ENCODE peak calls at places on chromosomes 1 and 21, in nine cellular contexts. M is astrocyte; G is choroid plexus epithelial cell; T is cardiac muscle cell; Z is AG04449; S is psoas muscle; I is left ventricle myocardium inferior; X is CD8-positive, alpha-beta T cell; W is IMR-90. V is an unnamed sample.

GRCh38 chr1:22418852-22419480 is 32.7 kb upstream of the ZBTB40 start:
- DNase-seq in M (peak; percentile 63), G (peak; percentile 78), T (peak; percentile 56), Z (peak; percentile 42), S (no peak), I (no peak), X (no peak), W (peak; percentile 59), V (peak; percentile 74)

GRCh38 chr21:39061766-39062165 is 121.5 kb downstream of the PSMG1 start:
- DNase-seq in M (no peak), G (no peak), T (no peak), Z (no peak), S (no peak), I (no peak), X (no peak), W (no peak), V (no peak)

GRCh38 chr1:176939993-176940392 is 224.5 kb downstream of the ASTN1 start:
- DNase-seq in M (peak; percentile 12), G (no peak), T (no peak), Z (no peak), S (no peak), I (no peak), X (no peak), W (no peak), V (no peak)

GRCh38 chr1:67835663-67836452 is 2.6 kb upstream of the GNG12 start:
- DNase-seq in M (no peak), G (no peak), T (no peak), Z (no peak), S (no peak), I (no peak), X (no peak), W (no peak), V (no peak)

GRCh38 chr21:46161800-46162592 is 6.6 kb upstream of the FTCD start:
- DNase-seq in M (no peak), G (no peak), T (no peak), Z (no peak), S (no peak), I (no peak), X (no peak), W (no peak), V (no peak)

GRCh38 chr21:45136500-45136899 is 62.1 kb downstream of the ADARB1 start:
- DNase-seq in M (no peak), G (no peak), T (no peak), Z (no peak), S (no peak), I (no peak), X (no peak), W (no peak), V (no peak)

GRCh38 chr1:115291731-115292130 is 46.3 kb downstream of the NGF start:
- DNase-seq in M (peak; percentile 83), G (peak; percentile 19), T (no peak), Z (no peak), S (no peak), I (no peak), X (no peak), W (no peak), V (peak; percentile 62)

GRCh38 chr1:59994302-59995198 is 68.0 kb upstream of the CYP2J2 start:
- DNase-seq in M (peak; percentile 97), G (peak; percentile 61), T (no peak), Z (peak; percentile 93), S (no peak), I (no peak), X (no peak), W (no peak), V (peak; percentile 93)

GRCh38 chr1:227786673-227787512 is 28.6 kb upstream of the PRSS38 start:
- DNase-seq in M (no peak), G (no peak), T (no peak), Z (no peak), S (no peak), I (no peak), X (peak; percentile 13), W (no peak), V (no peak)

GRCh38 chr1:162943627-162944026 is 82.7 kb upstream of the CCDC190 start:
- DNase-seq in M (peak; percentile 25), G (peak; percentile 89), T (no peak), Z (no peak), S (no peak), I (no peak), X (no peak), W (peak; percentile 18), V (peak; percentile 49)

GRCh38 chr21:44791993-44792392 is 9.6 kb downstream of the UBE2G2 start:
- DNase-seq in M (no peak), G (no peak), T (no peak), Z (no peak), S (no peak), I (no peak), X (no peak), W (no peak), V (no peak)

GRCh38 chr1:223393275-223394214 is at the start of gene CCDC185:
- DNase-seq in M (no peak), G (no peak), T (no peak), Z (no peak), S (no peak), I (no peak), X (no peak), W (no peak), V (no peak)

GRCh38 chr1:230863449-230863848 is 4.9 kb downstream of the C1orf198 start:
- DNase-seq in M (no peak), G (no peak), T (peak; percentile 26), Z (no peak), S (peak; percentile 27), I (peak; percentile 42), X (no peak), W (no peak), V (no peak)

GRCh38 chr1:230867119-230867902 is 1.0 kb downstream of the C1orf198 start:
- DNase-seq in M (no peak), G (peak; percentile 27), T (no peak), Z (no peak), S (no peak), I (no peak), X (no peak), W (no peak), V (no peak)

GRCh38 chr1:230864441-230864840 is 3.9 kb downstream of the C1orf198 start:
- DNase-seq in M (no peak), G (no peak), T (no peak), Z (no peak), S (no peak), I (no peak), X (no peak), W (no peak), V (peak; percentile 49)

GRCh38 chr1:230866171-230866811 is 2.0 kb downstream of the C1orf198 start:
- DNase-seq in M (peak; percentile 67), G (no peak), T (no peak), Z (no peak), S (no peak), I (no peak), X (no peak), W (no peak), V (peak; percentile 73)

DNA sequence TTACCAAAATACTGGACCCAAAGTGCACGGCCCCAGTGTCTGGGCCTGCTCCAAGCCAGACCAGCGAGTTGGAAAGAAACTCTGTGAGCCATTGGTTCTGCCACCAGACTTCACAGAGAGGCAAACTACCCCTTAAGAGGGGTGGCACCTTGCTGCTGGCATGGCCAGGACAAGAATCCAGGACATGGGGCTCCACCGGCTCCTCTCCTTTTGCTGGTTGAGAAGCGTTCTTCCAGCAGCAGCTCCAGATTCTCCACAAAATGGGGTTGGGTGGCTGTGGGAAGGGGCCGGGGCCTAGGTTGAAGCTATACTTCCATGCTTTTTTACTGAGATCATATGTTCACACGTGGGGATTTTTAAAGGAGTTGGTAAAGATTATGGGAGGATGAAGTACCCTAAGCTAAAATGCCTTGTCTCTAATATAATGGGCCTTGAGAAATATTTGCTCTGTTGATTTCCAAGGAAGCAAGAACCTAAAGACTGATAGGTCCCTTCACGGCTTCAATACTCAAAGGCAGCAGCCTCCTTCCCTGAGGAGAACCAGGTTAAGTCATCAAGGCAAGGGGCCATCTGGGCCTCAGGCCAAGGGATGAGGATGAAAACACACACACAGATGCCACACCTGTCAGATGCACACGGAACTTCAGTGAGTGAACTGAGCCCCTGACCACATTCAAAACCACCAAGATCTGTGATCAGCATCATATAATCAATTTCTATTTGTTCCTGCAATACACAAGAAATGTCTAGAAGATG is 3.1 kb downstream of the C1orf198 start:
- DNase-seq in M (no peak), G (no peak), T (no peak), Z (no peak), S (no peak), I (no peak), X (no peak), W (no peak), V (no peak)
- H3K4me3 ChIP-seq in M (no peak overlapping the region), G (no peak overlapping the region), T (no peak overlapping the region), Z (peak overlapping the region; percentile 84), S (peak overlapping the region; percentile 85), I (peak overlapping the region; percentile 94), X (no peak overlapping the region), W (no peak overlapping the region), V (peak overlapping the region; percentile 90)

GRCh38 chr1:114282751-114283403 is 129.2 kb upstream of the SYT6 start:
- DNase-seq in M (peak; percentile 67), G (peak; percentile 95), T (peak; percentile 92), Z (peak; percentile 49), S (peak; percentile 88), I (peak; percentile 86), X (peak; percentile 85), W (peak; percentile 87), V (peak; percentile 88)

GRCh38 chr1:114289321-114289720 is 135.7 kb upstream of the SYT6 start:
- DNase-seq in M (no peak), G (no peak), T (no peak), Z (no peak), S (no peak), I (no peak), X (no peak), W (no peak), V (no peak)

GRCh38 chr1:114286960-114287359 is 133.3 kb upstream of the SYT6 start:
- DNase-seq in M (no peak), G (no peak), T (no peak), Z (no peak), S (no peak), I (no peak), X (no peak), W (no peak), V (no peak)

GRCh38 chr1:114286179-114286578 is 132.5 kb upstream of the SYT6 start:
- DNase-seq in M (peak; percentile 8), G (peak; percentile 69), T (no peak), Z (no peak), S (no peak), I (no peak), X (no peak), W (peak; percentile 31), V (peak; percentile 57)
- TF ChIP-seq CTCF in M (no peak), G (peak; percentile 23), T (peak; percentile 12), Z (no peak), S (no peak), I (no peak), X (no peak), W (peak; percentile 14), V (peak; percentile 38)

DNA sequence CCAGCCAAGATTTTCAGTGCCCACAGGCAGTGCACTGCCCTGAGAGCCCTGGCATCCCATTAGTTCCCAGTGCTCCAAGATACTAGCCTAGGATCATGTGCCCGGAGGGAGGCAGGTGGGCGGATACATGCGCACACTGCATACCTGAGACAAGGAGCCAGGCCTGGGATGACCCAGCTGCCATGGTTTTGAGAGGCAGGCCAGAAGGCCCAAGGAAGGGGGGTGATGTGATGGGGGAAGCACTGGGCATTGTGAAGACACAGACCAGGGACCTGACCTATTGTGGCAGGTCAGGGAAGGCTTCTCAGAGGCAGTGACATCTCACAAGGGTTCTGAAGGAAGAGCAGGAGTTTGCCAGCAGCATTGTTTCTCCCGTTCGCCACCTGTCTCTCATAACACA is 3.6 kb downstream of the ZC3H12A start:
- DNase-seq in M (no peak), G (no peak), T (no peak), Z (no peak), S (peak; percentile 21), I (no peak), X (no peak), W (no peak), V (no peak)
- H3K4me3 ChIP-seq in M (peak overlapping the region; percentile 75), G (peak overlapping the region; percentile 61), T (no peak overlapping the region), Z (peak overlapping the region; percentile 93), S (peak overlapping the region; percentile 72), I (peak overlapping the region; percentile 83), X (peak overlapping the region; percentile 95), W (no peak overlapping the region), V (peak overlapping the region; percentile 84)

GRCh38 chr1:151909167-151910149 is at the start of gene THEM4:
- DNase-seq in M (peak; percentile 90), G (peak; percentile 96), T (peak; percentile 99), Z (peak; percentile 71), S (peak; percentile 99), I (peak; percentile 98), X (peak; percentile 93), W (peak; percentile 96), V (peak; percentile 97)
- TF ChIP-seq CTCF in M (no peak), G (no peak), T (peak; percentile 29), Z (peak; percentile 46), S (peak; percentile 16), I (peak; percentile 51), X (no peak), W (peak; percentile 28), V (no peak)